ENCODE peak calls at places on chromosomes 16 and 17, in seven cellular contexts. One of them, this sample, is unnamed. For H3K4me1, the result is how much of the 10 kb centered on the place peaks cover.

GRCh38 chr16:30927789-30928378 is 4.5 kb downstream of the FBXL19 start:
- DNase-seq in hepatocyte: peak
- DNase-seq in sigmoid colon: no peak
- DNase-seq in NT2/D1: peak
- DNase-seq in body of pancreas: peak
- DNase-seq in endodermal cell: peak
- DNase-seq in heart right ventricle: peak
- DNase-seq in this sample: peak

GRCh38 chr16:49453001-49453400 is 79.4 kb downstream of the C16orf78 start:
- DNase-seq in body of pancreas: peak
- DNase-seq in endodermal cell: no peak
- DNase-seq in heart right ventricle: no peak
- DNase-seq in sigmoid colon: no peak
- DNase-seq in hepatocyte: no peak
- DNase-seq in NT2/D1: no peak
- DNase-seq in this sample: no peak

GRCh38 chr16:85451646-85452363 is 161.3 kb upstream of the GSE1 start:
- DNase-seq in body of pancreas: no peak
- DNase-seq in endodermal cell: no peak
- DNase-seq in sigmoid colon: no peak
- DNase-seq in hepatocyte: no peak
- DNase-seq in heart right ventricle: no peak
- DNase-seq in NT2/D1: no peak
- DNase-seq in this sample: no peak

GRCh38 chr16:65121870-65122723 is at the start of gene CDH11:
- DNase-seq in heart right ventricle: peak
- DNase-seq in hepatocyte: peak
- DNase-seq in sigmoid colon: peak
- DNase-seq in endodermal cell: peak
- DNase-seq in NT2/D1: peak
- DNase-seq in body of pancreas: peak
- DNase-seq in this sample: peak

GRCh38 chr16:5328546-5328945 is 231.0 kb upstream of the EEF2KMT start:
- DNase-seq in endodermal cell: no peak
- DNase-seq in NT2/D1: no peak
- DNase-seq in body of pancreas: no peak
- DNase-seq in heart right ventricle: no peak
- DNase-seq in sigmoid colon: no peak
- DNase-seq in hepatocyte: no peak
- DNase-seq in this sample: no peak

GRCh38 chr16:50697881-50698767 is 4.7 kb downstream of the NOD2 start:
- DNase-seq in sigmoid colon: no peak
- DNase-seq in heart right ventricle: no peak
- DNase-seq in body of pancreas: no peak
- DNase-seq in hepatocyte: no peak
- DNase-seq in NT2/D1: no peak
- DNase-seq in endodermal cell: peak
- DNase-seq in this sample: peak

GRCh38 chr17:44390250-44390649 is 801 bp upstream of the ITGA2B start:
- DNase-seq in NT2/D1: no peak
- DNase-seq in endodermal cell: no peak
- DNase-seq in heart right ventricle: no peak
- DNase-seq in body of pancreas: no peak
- DNase-seq in hepatocyte: no peak
- DNase-seq in sigmoid colon: no peak
- DNase-seq in this sample: no peak

GRCh38 chr17:4815043-4815675 is 8.2 kb downstream of the PLD2 start:
- DNase-seq in endodermal cell: peak
- DNase-seq in heart right ventricle: no peak
- DNase-seq in body of pancreas: no peak
- DNase-seq in hepatocyte: no peak
- DNase-seq in sigmoid colon: no peak
- DNase-seq in NT2/D1: no peak
- DNase-seq in this sample: no peak

GRCh38 chr16:27303256-27304100 is 10.3 kb upstream of the IL4R start:
- DNase-seq in NT2/D1: no peak
- DNase-seq in sigmoid colon: no peak
- DNase-seq in body of pancreas: no peak
- DNase-seq in heart right ventricle: no peak
- DNase-seq in hepatocyte: no peak
- DNase-seq in endodermal cell: peak
- DNase-seq in this sample: no peak

GRCh38 chr16:47726031-47726675 is 265.0 kb downstream of the PHKB start:
- DNase-seq in hepatocyte: no peak
- DNase-seq in sigmoid colon: no peak
- DNase-seq in body of pancreas: no peak
- DNase-seq in heart right ventricle: no peak
- DNase-seq in NT2/D1: no peak
- DNase-seq in endodermal cell: no peak
- DNase-seq in this sample: no peak

GRCh38 chr16:31301708-31302400 is 42.1 kb downstream of the ITGAM start:
- DNase-seq in body of pancreas: no peak
- DNase-seq in endodermal cell: no peak
- DNase-seq in heart right ventricle: no peak
- DNase-seq in hepatocyte: peak
- DNase-seq in sigmoid colon: no peak
- DNase-seq in NT2/D1: no peak
- DNase-seq in this sample: no peak

GRCh38 chr16:62692685-62693084 is 656.4 kb upstream of the CDH8 start:
- DNase-seq in heart right ventricle: no peak
- DNase-seq in body of pancreas: no peak
- DNase-seq in NT2/D1: no peak
- DNase-seq in hepatocyte: no peak
- DNase-seq in endodermal cell: no peak
- DNase-seq in sigmoid colon: no peak
- DNase-seq in this sample: no peak

GRCh38 chr17:37747222-37747621 is 2.4 kb upstream of the HNF1B start:
- DNase-seq in NT2/D1: no peak
- DNase-seq in sigmoid colon: no peak
- DNase-seq in endodermal cell: no peak
- DNase-seq in hepatocyte: no peak
- DNase-seq in heart right ventricle: no peak
- DNase-seq in body of pancreas: no peak
- DNase-seq in this sample: no peak
- H3K4me3 ChIP-seq in NT2/D1: no peak
- H3K4me3 ChIP-seq in sigmoid colon: no peak
- H3K4me3 ChIP-seq in endodermal cell: peak
- H3K4me3 ChIP-seq in hepatocyte: no peak
- H3K4me3 ChIP-seq in heart right ventricle: no peak
- H3K4me3 ChIP-seq in body of pancreas: no peak
- H3K4me3 ChIP-seq in this sample: peak

GRCh38 chr16:70689035-70689969 is 3.4 kb upstream of the MTSS2 start:
- DNase-seq in NT2/D1: no peak
- DNase-seq in hepatocyte: no peak
- DNase-seq in heart right ventricle: peak
- DNase-seq in body of pancreas: peak
- DNase-seq in endodermal cell: no peak
- DNase-seq in sigmoid colon: peak
- DNase-seq in this sample: peak
- H3K4me1 ChIP-seq in NT2/D1: under half
- H3K4me1 ChIP-seq in hepatocyte: half or more
- H3K4me1 ChIP-seq in heart right ventricle: half or more
- H3K4me1 ChIP-seq in body of pancreas: under half
- H3K4me1 ChIP-seq in endodermal cell: under half
- H3K4me1 ChIP-seq in sigmoid colon: half or more
- H3K4me1 ChIP-seq in this sample: half or more

DNA sequence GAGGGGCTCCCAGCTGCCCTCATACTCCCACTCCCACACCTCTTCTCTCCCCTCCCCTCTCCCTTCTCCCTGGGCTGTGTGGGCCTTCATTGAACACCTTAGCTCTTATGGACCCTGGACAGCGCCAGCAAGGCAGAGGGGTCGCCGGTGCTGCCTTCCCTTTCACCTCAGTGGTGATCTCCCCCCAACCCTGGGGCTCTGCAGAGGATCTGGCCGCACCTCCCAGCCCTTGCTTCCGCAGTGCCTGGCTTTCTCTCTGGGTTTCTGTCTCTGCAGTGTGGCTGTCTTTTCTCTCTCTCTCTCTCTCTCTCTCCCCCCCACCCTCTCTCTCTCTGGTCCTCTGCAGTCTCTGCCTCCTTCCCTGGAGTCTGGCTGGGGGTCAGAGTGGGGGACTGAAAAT is 1.2 kb downstream of the SEZ6L2 start:
- DNase-seq in hepatocyte: no peak
- DNase-seq in heart right ventricle: no peak
- DNase-seq in NT2/D1: no peak
- DNase-seq in endodermal cell: peak
- DNase-seq in sigmoid colon: no peak
- DNase-seq in body of pancreas: no peak
- DNase-seq in this sample: no peak
- H3K4me3 ChIP-seq in hepatocyte: no peak
- H3K4me3 ChIP-seq in heart right ventricle: no peak
- H3K4me3 ChIP-seq in NT2/D1: peak
- H3K4me3 ChIP-seq in endodermal cell: peak
- H3K4me3 ChIP-seq in sigmoid colon: no peak
- H3K4me3 ChIP-seq in body of pancreas: no peak
- H3K4me3 ChIP-seq in this sample: no peak

DNA sequence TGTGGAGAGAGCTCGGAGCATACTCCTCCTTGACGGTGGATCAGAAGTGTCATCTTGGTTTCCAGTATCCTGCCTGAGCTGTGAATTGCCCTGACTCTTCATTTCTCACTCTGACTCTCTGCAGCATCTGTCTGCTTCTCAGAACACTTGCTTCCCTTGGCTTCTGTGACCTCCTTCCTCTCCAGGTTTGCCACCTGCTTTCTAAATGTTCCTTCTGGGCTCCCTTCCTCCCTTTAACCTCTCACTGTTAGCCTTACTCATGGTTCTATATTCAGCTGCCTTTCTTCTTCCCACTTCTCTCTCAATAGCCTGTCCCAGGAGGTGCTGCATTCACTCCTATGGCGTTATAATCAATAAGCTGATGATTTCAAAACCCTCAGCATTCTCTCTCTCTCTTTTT is 11.2 kb upstream of the PRKAR1A start:
- DNase-seq in sigmoid colon: no peak
- DNase-seq in body of pancreas: no peak
- DNase-seq in hepatocyte: no peak
- DNase-seq in heart right ventricle: no peak
- DNase-seq in NT2/D1: no peak
- DNase-seq in endodermal cell: no peak
- DNase-seq in this sample: no peak
- H3K4me1 ChIP-seq in sigmoid colon: under half
- H3K4me1 ChIP-seq in body of pancreas: under half
- H3K4me1 ChIP-seq in hepatocyte: under half
- H3K4me1 ChIP-seq in heart right ventricle: under half
- H3K4me1 ChIP-seq in NT2/D1: under half
- H3K4me1 ChIP-seq in endodermal cell: under half
- H3K4me1 ChIP-seq in this sample: under half

GRCh38 chr17:49707246-49707607 is 537 bp downstream of the SLC35B1 start:
- DNase-seq in heart right ventricle: no peak
- DNase-seq in hepatocyte: no peak
- DNase-seq in body of pancreas: no peak
- DNase-seq in NT2/D1: no peak
- DNase-seq in endodermal cell: peak
- DNase-seq in sigmoid colon: no peak
- DNase-seq in this sample: no peak

GRCh38 chr17:49705254-49705653 is 2.5 kb downstream of the SLC35B1 start:
- DNase-seq in body of pancreas: no peak
- DNase-seq in NT2/D1: no peak
- DNase-seq in sigmoid colon: no peak
- DNase-seq in endodermal cell: no peak
- DNase-seq in heart right ventricle: no peak
- DNase-seq in hepatocyte: no peak
- DNase-seq in this sample: no peak

GRCh38 chr17:49707608-49708514 is at the start of gene SLC35B1:
- DNase-seq in heart right ventricle: peak
- DNase-seq in NT2/D1: peak
- DNase-seq in endodermal cell: peak
- DNase-seq in sigmoid colon: peak
- DNase-seq in body of pancreas: peak
- DNase-seq in hepatocyte: peak
- DNase-seq in this sample: peak

GRCh38 chr17:49703557-49704277 is 4.0 kb downstream of the SLC35B1 start:
- DNase-seq in body of pancreas: no peak
- DNase-seq in NT2/D1: peak
- DNase-seq in endodermal cell: peak
- DNase-seq in hepatocyte: peak
- DNase-seq in sigmoid colon: no peak
- DNase-seq in heart right ventricle: no peak
- DNase-seq in this sample: peak

DNA sequence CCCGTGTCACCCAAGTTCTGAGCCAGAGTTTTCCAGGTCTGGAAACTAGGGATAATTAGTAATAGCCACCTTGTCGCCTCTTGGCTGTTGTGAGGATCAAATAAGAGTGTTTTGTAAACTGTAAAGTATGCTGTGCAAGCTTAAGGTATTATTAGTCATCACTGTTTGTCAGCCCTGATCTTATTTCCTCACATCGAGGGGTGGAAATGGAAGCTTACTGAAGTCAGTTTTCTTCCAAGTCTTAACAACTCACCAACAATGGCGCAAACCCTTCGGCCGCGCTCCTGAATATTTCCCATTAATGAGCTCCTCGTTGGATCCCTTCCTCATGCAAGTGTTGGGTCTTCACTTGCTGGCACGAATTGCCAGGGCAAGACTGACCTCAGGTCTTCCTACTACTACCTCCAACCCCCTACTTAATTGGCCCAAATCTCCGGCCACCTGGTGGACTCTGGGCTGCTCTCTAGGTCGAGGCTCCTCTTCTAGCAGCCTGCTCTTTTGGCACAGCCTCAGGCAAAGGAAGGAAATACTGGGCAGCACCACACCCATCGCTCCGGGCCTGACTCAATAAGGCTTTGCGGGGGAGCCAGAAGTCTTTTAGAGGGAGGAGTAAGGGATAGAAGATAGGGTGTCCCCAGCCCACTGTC is 874 bp upstream of the SLC35B1 start:
- DNase-seq in endodermal cell: peak
- DNase-seq in heart right ventricle: no peak
- DNase-seq in hepatocyte: no peak
- DNase-seq in body of pancreas: no peak
- DNase-seq in sigmoid colon: no peak
- DNase-seq in NT2/D1: no peak
- DNase-seq in this sample: no peak
- H3K4me3 ChIP-seq in endodermal cell: no peak
- H3K4me3 ChIP-seq in heart right ventricle: no peak
- H3K4me3 ChIP-seq in hepatocyte: no peak
- H3K4me3 ChIP-seq in body of pancreas: no peak
- H3K4me3 ChIP-seq in sigmoid colon: peak
- H3K4me3 ChIP-seq in NT2/D1: no peak
- H3K4me3 ChIP-seq in this sample: peak

This sample was measured in transverse colon.